ENCODE peak calls at places on chromosomes 12 and 14, in seven cellular contexts. R, S, N, Z, P, J and C are unnamed samples.

GRCh38 chr12:126617312-126617711 is 1552.1 kb downstream of the AACS start:
- DNase-seq in R (no peak), S (peak), N (no peak), Z (no peak), P (peak), J (peak), C (peak)

GRCh38 chr12:116609715-116610114 is 50.5 kb downstream of the MAP1LC3B2 start:
- DNase-seq in R (no peak), S (peak), N (no peak), Z (no peak), P (no peak), J (no peak), C (no peak)

GRCh38 chr12:49342066-49342913 is 4.4 kb upstream of the DNAJC22 start:
- DNase-seq in R (no peak), S (peak), N (peak), Z (peak), P (peak), J (peak), C (peak)

GRCh38 chr12:53676715-53677611 is 1.1 kb upstream of the ATP5MC2 start:
- DNase-seq in R (no peak), S (no peak), N (no peak), Z (no peak), P (no peak), J (peak), C (peak)

GRCh38 chr12:105393586-105393985 is 63.1 kb downstream of the C12orf75 start:
- DNase-seq in R (no peak), S (no peak), N (no peak), Z (no peak), P (no peak), J (no peak), C (no peak)

GRCh38 chr14:96617635-96618034 is 115.5 kb downstream of the PAPOLA start:
- DNase-seq in R (no peak), S (peak), N (no peak), Z (no peak), P (no peak), J (no peak), C (no peak)

GRCh38 chr12:110849748-110850403 is 3.1 kb downstream of the CCDC63 start:
- DNase-seq in R (no peak), S (peak), N (no peak), Z (no peak), P (no peak), J (no peak), C (no peak)

GRCh38 chr12:56916296-56916995 is 17.8 kb downstream of the SDR9C7 start:
- DNase-seq in R (no peak), S (no peak), N (no peak), Z (no peak), P (no peak), J (no peak), C (no peak)

GRCh38 chr12:49967777-49968250 is 4.9 kb upstream of the AQP6 start:
- DNase-seq in R (no peak), S (no peak), N (no peak), Z (no peak), P (no peak), J (peak), C (no peak)

GRCh38 chr14:100440207-100440631 is 117.1 kb downstream of the SLC25A47 start:
- DNase-seq in R (no peak), S (peak), N (no peak), Z (peak), P (peak), J (peak), C (no peak)

GRCh38 chr14:92959761-92960680 is 37.1 kb downstream of the CHGA start:
- DNase-seq in R (no peak), S (no peak), N (no peak), Z (no peak), P (no peak), J (no peak), C (no peak)

GRCh38 chr12:109880938-109881337 is 597 bp upstream of the GLTP start:
- DNase-seq in R (no peak), S (no peak), N (no peak), Z (no peak), P (no peak), J (no peak), C (no peak)

GRCh38 chr14:64649383-64649998 is 54.7 kb upstream of the PLEKHG3 start:
- DNase-seq in R (no peak), S (no peak), N (no peak), Z (no peak), P (no peak), J (no peak), C (no peak)

GRCh38 chr12:25959069-25959961 is 833 bp downstream of the RASSF8 start:
- DNase-seq in R (no peak), S (no peak), N (no peak), Z (no peak), P (peak), J (peak), C (peak)

GRCh38 chr14:50362791-50363733 is 33.6 kb downstream of the CDKL1 start:
- DNase-seq in R (no peak), S (no peak), N (no peak), Z (no peak), P (no peak), J (no peak), C (no peak)

GRCh38 chr12:90514325-90514724 is 440.7 kb downstream of the CCER1 start:
- DNase-seq in R (no peak), S (no peak), N (no peak), Z (no peak), P (peak), J (no peak), C (no peak)

GRCh38 chr14:75138492-75138891 is 11.6 kb upstream of the NEK9 start:
- DNase-seq in R (no peak), S (no peak), N (no peak), Z (no peak), P (no peak), J (no peak), C (no peak)

GRCh38 chr12:47984331-47984801 is 19.9 kb downstream of the COL2A1 start:
- DNase-seq in R (no peak), S (no peak), N (no peak), Z (no peak), P (no peak), J (no peak), C (no peak)

GRCh38 chr12:30882706-30883105 is 43.8 kb upstream of the TSPAN11 start:
- DNase-seq in R (no peak), S (no peak), N (no peak), Z (no peak), P (no peak), J (no peak), C (no peak)

GRCh38 chr12:30888241-30888640 is 38.3 kb upstream of the TSPAN11 start:
- DNase-seq in R (no peak), S (no peak), N (no peak), Z (no peak), P (no peak), J (no peak), C (no peak)

GRCh38 chr12:30885321-30885720 is 41.2 kb upstream of the TSPAN11 start:
- DNase-seq in R (no peak), S (no peak), N (no peak), Z (no peak), P (no peak), J (no peak), C (no peak)

GRCh38 chr12:30887226-30887625 is 39.3 kb upstream of the TSPAN11 start:
- DNase-seq in R (no peak), S (no peak), N (no peak), Z (no peak), P (no peak), J (no peak), C (no peak)

GRCh38 chr12:30884804-30885203 is 41.7 kb upstream of the TSPAN11 start:
- DNase-seq in R (no peak), S (no peak), N (no peak), Z (no peak), P (no peak), J (no peak), C (no peak)
- TF ChIP-seq TAF1 in R (no peak), S (no peak), N (no peak), Z (no peak), P (no peak), J (no peak), C (no peak)

GRCh38 chr12:55741978-55742377 is 944 bp upstream of the GDF11 start:
- DNase-seq in R (no peak), S (no peak), N (no peak), Z (no peak), P (no peak), J (no peak), C (no peak)
- TF ChIP-seq POLR2AphosphoS5 in R (no peak), S (no peak), N (no peak), Z (no peak), P (no peak), J (no peak), C (no peak)

GRCh38 chr14:68084256-68084655 is 264.7 kb downstream of the RAD51B start:
- DNase-seq in R (no peak), S (no peak), N (no peak), Z (no peak), P (no peak), J (no peak), C (no peak)
- TF ChIP-seq TAF1 in R (no peak), S (no peak), N (no peak), Z (no peak), P (no peak), J (no peak), C (no peak)

DNA sequence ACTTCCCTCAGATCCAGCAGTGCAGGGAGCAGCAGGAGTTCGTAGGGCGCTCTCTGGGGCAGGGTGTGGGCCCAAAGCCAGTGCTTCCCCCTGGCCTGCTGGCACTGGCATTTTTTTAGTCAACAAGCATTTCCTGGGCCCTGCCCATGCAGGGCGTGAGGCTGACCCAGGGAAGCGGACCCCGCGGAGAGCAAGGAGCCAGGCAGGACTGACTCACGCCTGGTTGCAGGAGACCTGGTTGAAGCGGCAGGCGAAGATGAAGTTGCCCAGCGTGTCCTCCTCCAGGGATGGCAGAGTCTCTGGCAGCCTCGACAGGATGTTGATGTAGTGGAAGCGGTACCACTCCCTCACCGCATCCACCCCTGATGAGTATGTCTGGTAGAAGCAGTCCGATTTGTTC is 13.5 kb downstream of the SCNN1A start:
- DNase-seq in R (no peak), S (no peak), N (no peak), Z (no peak), P (no peak), J (no peak), C (no peak)
- TF ChIP-seq POLR2AphosphoS5 in R (no peak), S (no peak), N (no peak), Z (no peak), P (no peak), J (no peak), C (no peak)